ENCODE peak calls at places on chromosomes 6 and 20, in four cellular contexts. F is GM12878, U is tibial artery, R is brain microvascular endothelial cell. I is an unnamed sample.

GRCh38 chr20:25177890-25178321 is 17.6 kb upstream of the ENTPD6 start:
- DNase-seq in U (no peak), F (no peak), R (no peak), I (no peak)

GRCh38 chr20:4483481-4483880 is 238.2 kb upstream of the PRND start:
- DNase-seq in U (no peak), F (no peak), R (no peak), I (no peak)

GRCh38 chr20:40251284-40251932 is 437.6 kb downstream of the MAFB start:
- DNase-seq in R (peak), F (no peak), U (no peak), I (no peak)

GRCh38 chr6:43761666-43762409 is 8.2 kb upstream of the VEGFA start:
- DNase-seq in F (no peak), U (no peak), R (no peak), I (peak)

GRCh38 chr20:58800134-58800650 is 50.5 kb downstream of the GNAS-AS1 start:
- DNase-seq in R (no peak), F (no peak), U (no peak), I (no peak)

GRCh38 chr6:166449036-166449435 is 66.3 kb upstream of the MPC1 start:
- DNase-seq in U (no peak), F (no peak), R (no peak), I (no peak)

GRCh38 chr20:4999788-5000187 is 1.5 kb downstream of the SLC23A2 start:
- DNase-seq in R (no peak), U (no peak), F (no peak), I (no peak)

GRCh38 chr20:53837126-53837826 is 233.1 kb downstream of the BCAS1 start:
- DNase-seq in F (no peak), R (no peak), U (no peak), I (no peak)

GRCh38 chr20:10209091-10209490 is 9.5 kb upstream of the SNAP25 start:
- DNase-seq in U (no peak), F (no peak), R (no peak), I (no peak)

GRCh38 chr20:51611625-51611890 is 69.0 kb upstream of the NFATC2 start:
- DNase-seq in F (no peak), U (no peak), R (no peak), I (no peak)

DNA sequence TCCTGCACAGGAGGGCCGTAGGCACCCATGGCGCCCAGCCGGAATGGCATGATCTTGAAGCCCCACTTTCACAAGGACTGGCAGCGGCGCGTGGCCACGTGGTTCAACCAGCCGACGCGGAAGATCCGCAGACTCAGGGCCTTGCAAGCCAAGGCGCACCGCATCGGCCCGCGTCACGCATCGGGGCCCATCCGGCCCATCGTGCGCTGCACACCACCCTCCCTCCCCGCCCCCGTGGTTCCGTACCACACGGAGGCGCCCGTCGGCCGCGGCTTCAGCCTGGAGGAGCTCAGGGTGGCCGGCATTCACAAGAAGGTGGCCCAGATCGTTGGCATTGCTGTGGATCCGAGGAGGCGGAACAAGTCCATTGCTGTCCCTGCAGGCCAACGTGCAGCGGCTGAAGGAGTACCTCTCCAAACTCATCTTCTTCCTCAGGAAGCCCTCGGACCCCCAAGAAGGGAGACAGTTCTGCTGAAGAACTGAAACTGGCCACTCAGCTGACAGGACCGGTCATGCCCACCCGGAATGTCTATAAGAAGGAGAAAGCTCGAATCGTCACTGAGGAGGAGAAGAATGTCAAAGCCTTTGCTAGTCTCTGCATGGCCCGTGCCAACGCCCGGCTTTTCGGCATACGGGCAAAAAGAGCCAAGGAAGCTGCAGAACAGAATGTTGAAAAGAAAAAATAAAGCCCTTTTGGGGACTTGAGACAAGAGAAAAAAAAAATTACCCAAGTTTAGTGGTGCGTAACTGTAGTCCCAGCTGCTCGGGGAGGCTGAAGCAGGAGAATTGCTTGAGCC is 9.9 kb upstream of the NCOA5 start:
- DNase-seq in R (no peak), F (no peak), U (no peak), I (no peak)
- TF ChIP-seq CTCF in R (peak), F (peak), U (no peak), I (no peak)

DNA sequence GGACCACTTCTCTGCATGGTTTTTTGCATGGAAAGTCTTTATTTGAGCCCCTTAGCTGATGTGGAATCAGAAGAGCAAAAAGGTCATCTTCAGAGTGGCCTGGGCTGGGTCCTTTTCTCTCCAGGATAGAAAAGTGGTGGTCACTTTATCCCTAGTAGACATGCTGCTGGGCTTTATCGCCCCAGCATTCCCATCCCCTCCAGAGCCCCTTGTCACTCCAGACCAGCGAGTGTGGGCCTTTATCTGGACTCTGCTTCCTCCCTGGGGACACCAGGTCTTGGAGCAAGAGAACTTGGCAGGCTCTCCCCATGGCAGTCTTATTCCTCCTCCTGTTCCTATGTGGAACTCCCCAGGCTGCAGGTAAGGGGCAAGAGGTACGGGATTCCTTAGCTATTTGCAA is at the start of gene LY6G6F:
- DNase-seq in F (no peak), U (no peak), R (no peak), I (no peak)
- TF ChIP-seq CTCF in F (no peak), U (no peak), R (no peak), I (no peak)

GRCh38 chr20:2418388-2418787 is 37.7 kb downstream of the TGM6 start:
- DNase-seq in F (no peak), R (no peak), U (no peak), I (no peak)
- TF ChIP-seq CTCF in F (no peak), R (no peak), U (no peak), I (no peak)

GRCh38 chr20:48574383-48574782 is 253.4 kb downstream of the PREX1 start:
- DNase-seq in R (no peak), U (no peak), F (no peak), I (no peak)
- TF ChIP-seq CTCF in R (no peak), U (no peak), F (no peak), I (no peak)

GRCh38 chr6:26412225-26412624 is 10.2 kb downstream of the BTN3A1 start:
- DNase-seq in R (no peak), U (no peak), F (no peak), I (no peak)

GRCh38 chr6:26412954-26413353 is 10.9 kb downstream of the BTN3A1 start:
- DNase-seq in R (no peak), U (no peak), F (no peak), I (no peak)

GRCh38 chr6:26411751-26412150 is 9.7 kb downstream of the BTN3A1 start:
- DNase-seq in R (no peak), F (no peak), U (no peak), I (no peak)

GRCh38 chr6:26404534-26404933 is 2.5 kb downstream of the BTN3A1 start:
- DNase-seq in U (no peak), R (no peak), F (no peak), I (no peak)

DNA sequence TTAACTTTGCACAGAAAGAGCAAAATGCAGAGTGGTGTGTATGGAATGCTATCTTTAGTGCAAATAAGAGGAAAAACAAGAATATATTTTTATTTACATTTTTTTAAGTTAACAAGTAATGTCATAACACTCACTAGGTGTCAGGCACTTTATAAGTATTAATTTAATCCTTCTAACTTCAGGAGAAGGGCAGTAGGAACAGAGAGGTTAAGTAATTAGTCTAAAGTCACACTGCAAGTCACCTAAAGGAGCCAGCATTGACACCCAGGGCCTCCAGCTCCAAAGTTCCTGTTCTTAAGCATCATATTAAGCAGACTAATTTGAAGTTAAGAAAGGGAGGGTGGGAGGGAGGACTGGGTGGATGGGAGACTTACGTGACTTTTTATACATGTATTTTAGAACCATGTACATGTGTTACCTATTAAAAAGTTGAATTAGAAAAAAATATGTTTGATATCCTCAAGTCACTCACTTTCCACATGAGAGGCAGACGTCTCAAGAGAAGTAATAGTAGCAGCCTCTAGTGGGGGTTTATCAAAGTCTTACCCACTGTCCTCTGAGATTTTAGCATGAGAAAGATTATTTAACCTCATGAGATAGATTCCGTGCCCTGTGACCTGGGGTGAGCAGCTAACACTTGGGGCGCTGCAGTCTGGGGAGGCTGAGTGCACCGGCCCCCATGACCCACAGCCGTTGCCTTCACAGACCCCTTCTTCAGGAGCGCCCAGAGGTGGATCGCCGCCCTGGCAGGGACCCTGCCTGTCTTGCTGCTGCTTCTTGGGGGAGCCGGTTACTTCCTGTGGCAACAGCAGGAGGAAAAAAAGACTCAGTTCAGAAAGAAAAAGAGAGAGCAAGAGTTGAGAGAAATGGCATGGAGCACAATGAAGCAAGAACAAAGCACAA is 7.0 kb downstream of the BTN3A1 start:
- DNase-seq in U (no peak), R (no peak), F (no peak), I (no peak)
- TF ChIP-seq CTCF in U (no peak), R (no peak), F (no peak), I (no peak)

DNA sequence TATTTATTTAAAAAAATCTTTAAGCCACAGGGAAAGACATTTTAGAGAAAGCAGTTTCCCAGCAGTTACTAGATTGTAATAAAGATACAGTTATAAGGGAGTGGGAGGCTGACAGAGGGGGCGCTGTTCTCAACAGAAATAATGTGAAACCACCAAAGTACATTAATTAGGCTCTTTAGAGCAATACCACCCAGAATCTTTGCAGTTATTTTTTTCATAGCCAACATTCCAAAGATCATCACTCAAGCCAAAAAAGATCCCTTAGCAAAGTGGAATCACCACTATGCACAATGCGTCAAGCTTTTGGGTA is 331.3 kb upstream of the DEFB112 start:
- DNase-seq in R (no peak), F (no peak), U (no peak), I (no peak)
- TF ChIP-seq CTCF in R (no peak), F (peak), U (no peak), I (no peak)